ENCODE peak calls at places on chromosomes 2 and 18, in five cellular contexts. J is GM12865, O is heart right ventricle, Y is choroid plexus epithelial cell, F is fibroblast of pulmonary artery. D is an unnamed sample.
A peak's percentile ranks its signal among the peaks of the same experiment; 100 is the strongest.

GRCh38 chr2:72083751-72084583 is 63.7 kb downstream of the CYP26B1 start:
- DNase-seq in J (no peak), O (no peak), Y (no peak), F (no peak), D (no peak)

GRCh38 chr2:194464964-194465638 is 1191.9 kb upstream of the SLC39A10 start:
- DNase-seq in J (no peak), O (no peak), Y (no peak), F (no peak), D (no peak)

GRCh38 chr2:9141706-9142460 is 64.7 kb upstream of the ASAP2 start:
- DNase-seq in J (no peak), O (no peak), Y (no peak), F (no peak), D (no peak)

GRCh38 chr18:3932285-3932684 is 482.3 kb downstream of the TGIF1 start:
- DNase-seq in J (no peak), O (no peak), Y (no peak), F (no peak), D (no peak)

GRCh38 chr18:79747156-79747845 is 50.4 kb upstream of the KCNG2 start:
- DNase-seq in J (no peak), O (no peak), Y (no peak), F (no peak), D (no peak)

GRCh38 chr2:240703417-240704341 is 12.0 kb downstream of the AQP12A start:
- DNase-seq in J (no peak), O (no peak), Y (no peak), F (no peak), D (no peak)

GRCh38 chr2:199777315-199777714 is 73.7 kb downstream of the FTCDNL1 start:
- DNase-seq in J (no peak), O (no peak), Y (no peak), F (no peak), D (no peak)

GRCh38 chr2:222968550-222969155 is 83.3 kb upstream of the KCNE4 start:
- DNase-seq in J (no peak), O (no peak), Y (no peak), F (no peak), D (no peak)

GRCh38 chr2:48826986-48827385 is 71.5 kb upstream of the LHCGR start:
- DNase-seq in J (no peak), O (no peak), Y (no peak), F (no peak), D (no peak)

GRCh38 chr2:219681301-219682290 is 54.2 kb downstream of the SLC4A3 start:
- DNase-seq in J (peak; percentile 11), O (no peak), Y (peak; percentile 20), F (peak; percentile 72), D (peak; percentile 51)

GRCh38 chr2:30108192-30108591 is 38.6 kb upstream of the YPEL5 start:
- DNase-seq in J (no peak), O (no peak), Y (no peak), F (no peak), D (no peak)

GRCh38 chr2:85735691-85736090 is 18.1 kb upstream of the ATOH8 start:
- DNase-seq in J (no peak), O (no peak), Y (no peak), F (peak; percentile 48), D (no peak)

GRCh38 chr2:173814306-173814705 is 150.9 kb downstream of the SP3 start:
- DNase-seq in J (no peak), O (no peak), Y (no peak), F (no peak), D (no peak)

GRCh38 chr2:12265646-12266045 is 451.1 kb upstream of the TRIB2 start:
- DNase-seq in J (no peak), O (no peak), Y (peak; percentile 62), F (no peak), D (no peak)

GRCh38 chr2:223477318-223477717 is 124.8 kb downstream of the SCG2 start:
- DNase-seq in J (no peak), O (no peak), Y (peak; percentile 33), F (no peak), D (peak; percentile 34)

GRCh38 chr2:143705108-143705686 is 576.0 kb downstream of the ARHGAP15 start:
- DNase-seq in J (no peak), O (no peak), Y (peak; percentile 17), F (peak; percentile 63), D (no peak)

GRCh38 chr18:12278765-12279682 is 24.9 kb downstream of the CIDEA start:
- DNase-seq in J (no peak), O (peak; percentile 92), Y (peak; percentile 95), F (peak; percentile 99), D (peak; percentile 85)

GRCh38 chr2:116810071-116810470 is 1004.4 kb upstream of the DDX18 start:
- DNase-seq in J (no peak), O (no peak), Y (no peak), F (no peak), D (peak; percentile 9)

GRCh38 chr2:101736861-101737291 is 39.4 kb downstream of the MAP4K4 start:
- DNase-seq in J (no peak), O (no peak), Y (peak; percentile 85), F (peak; percentile 85), D (peak; percentile 91)

GRCh38 chr18:676747-677544 is 19.5 kb downstream of the TYMS start:
- DNase-seq in J (peak; percentile 60), O (no peak), Y (no peak), F (no peak), D (no peak)
- TF ChIP-seq CTCF in J (no peak), O (no peak), Y (no peak), F (no peak), D (no peak)

GRCh38 chr18:47175895-47176575 is at the start of gene IER3IP1:
- DNase-seq in J (peak; percentile 95), O (peak; percentile 95), Y (peak; percentile 96), F (peak; percentile 94), D (peak; percentile 89)
- TF ChIP-seq CTCF in J (no peak), O (peak; percentile 27), Y (no peak), F (peak; percentile 3), D (no peak)

DNA sequence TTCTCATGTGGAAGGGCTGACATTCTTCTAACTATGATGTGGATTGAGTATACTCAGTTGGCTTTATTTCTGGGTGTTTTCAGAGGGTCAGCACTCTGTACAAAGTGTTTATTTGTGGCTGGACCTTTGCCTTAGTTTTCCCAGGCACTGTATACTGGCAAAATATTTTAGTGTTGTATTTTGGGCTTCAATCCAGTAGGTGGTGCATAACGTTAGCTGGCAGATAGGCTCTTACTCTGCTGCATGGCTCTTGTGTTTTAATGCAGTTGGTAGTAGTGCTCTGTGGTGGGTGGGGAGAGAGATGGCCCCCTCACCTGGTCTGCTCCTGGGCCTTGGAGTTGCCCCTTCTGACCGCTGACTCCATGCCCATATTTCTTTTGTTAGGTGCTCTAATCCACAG is 75.6 kb upstream of the REG3A start:
- DNase-seq in J (no peak), O (no peak), Y (no peak), F (no peak), D (no peak)
- TF ChIP-seq CTCF in J (no peak), O (no peak), Y (no peak), F (no peak), D (peak; percentile 29)

DNA sequence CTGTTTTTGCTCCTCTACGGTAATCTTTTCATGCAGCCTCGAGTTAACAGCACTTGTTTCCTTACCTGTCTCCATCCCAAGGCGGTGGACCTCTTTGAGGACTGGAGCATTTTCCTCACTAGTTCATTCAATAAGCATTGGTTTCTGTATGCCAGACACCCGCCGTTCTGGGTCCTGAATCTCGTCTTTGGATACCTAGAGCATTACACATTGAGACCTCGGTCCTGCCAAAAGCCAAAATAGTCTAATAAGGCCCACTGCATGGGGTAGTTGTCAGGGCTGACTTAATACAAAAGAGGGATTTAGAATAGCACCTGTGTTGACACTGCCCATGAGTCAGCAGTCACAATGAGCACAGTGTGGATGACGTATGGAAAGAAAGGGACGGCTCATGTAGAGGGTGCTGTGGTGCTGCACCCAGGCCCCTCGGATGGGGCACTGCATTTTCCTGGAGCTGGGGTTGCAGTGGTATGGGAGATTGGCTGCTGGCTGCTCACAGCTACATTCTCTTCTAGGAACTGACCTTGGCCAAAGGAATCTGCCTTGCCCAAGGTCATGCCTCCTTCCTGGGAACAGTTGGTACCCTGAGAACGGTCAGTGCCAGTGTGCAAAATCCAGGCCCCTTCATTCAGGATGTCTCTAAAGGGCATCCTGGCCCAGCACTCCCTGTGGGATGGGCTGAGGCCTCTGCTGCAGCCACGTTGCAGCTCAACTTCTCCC is 126.9 kb upstream of the NCK2 start:
- DNase-seq in J (no peak), O (no peak), Y (no peak), F (no peak), D (peak; percentile 59)
- TF ChIP-seq CTCF in J (no peak), O (no peak), Y (no peak), F (no peak), D (no peak)

DNA sequence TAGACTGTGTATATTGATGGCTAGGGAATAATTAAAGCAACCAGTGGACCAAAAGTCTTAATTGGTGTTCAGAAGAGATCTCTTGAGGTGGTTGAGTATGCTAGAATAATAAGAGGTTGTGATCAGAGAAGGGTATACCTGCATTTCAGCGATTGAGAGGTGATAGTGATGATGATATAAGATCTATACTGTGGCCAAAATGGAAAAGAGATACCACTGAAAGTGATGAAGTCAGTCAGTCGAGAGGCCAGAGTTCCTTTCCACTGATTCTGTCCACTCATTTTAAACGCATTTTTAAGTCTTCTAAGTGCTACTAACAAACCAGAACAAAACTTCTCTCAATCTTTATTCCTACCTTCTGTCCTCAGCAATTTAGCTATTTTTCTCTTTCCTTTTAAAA is 32.9 kb downstream of the ACTR3 start:
- DNase-seq in J (peak; percentile 27), O (no peak), Y (no peak), F (no peak), D (no peak)
- TF ChIP-seq CTCF in J (no peak), O (no peak), Y (no peak), F (no peak), D (no peak)

D was measured in MCF 10A.